ENCODE peak calls at places on chromosomes 16 and 17, in six cellular contexts. Q, D, Y, S, R and I are unnamed samples.

GRCh38 chr17:57451126-57451690 is 194.9 kb downstream of the MSI2 start:
- DNase-seq in S (no peak), D (no peak), R (no peak), Y (no peak), Q (no peak), I (no peak)

GRCh38 chr16:55277536-55277935 is 46.5 kb upstream of the IRX6 start:
- DNase-seq in Y (no peak), S (no peak), Q (no peak), R (no peak), D (no peak), I (no peak)

GRCh38 chr17:57708401-57708800 is 36.7 kb downstream of the CCDC182 start:
- DNase-seq in D (no peak), Y (no peak), Q (no peak), S (no peak), R (no peak), I (no peak)

GRCh38 chr16:72845322-72846020 is 202.5 kb downstream of the ZFHX3 start:
- DNase-seq in Y (no peak), S (no peak), D (no peak), R (no peak), Q (no peak), I (no peak)

GRCh38 chr16:11470676-11471415 is 115.9 kb downstream of the LITAF start:
- DNase-seq in S (no peak), D (peak; percentile 50), R (no peak), Q (no peak), Y (no peak), I (no peak)

GRCh38 chr17:57834146-57834741 is 15.6 kb downstream of the MRPS23 start:
- DNase-seq in S (peak; percentile 46), D (peak; percentile 52), Y (peak; percentile 15), Q (peak; percentile 68), R (no peak), I (no peak)

GRCh38 chr16:50273888-50274770 is 7.8 kb downstream of the ADCY7 start:
- DNase-seq in R (peak; percentile 14), D (no peak), Y (no peak), S (no peak), Q (no peak), I (peak; percentile 88)

GRCh38 chr17:63842173-63842539 is 329 bp downstream of the SMARCD2 start:
- DNase-seq in R (no peak), Q (peak; percentile 46), S (peak; percentile 29), Y (peak; percentile 67), D (no peak), I (no peak)

GRCh38 chr17:57968456-57968855 is 13.2 kb upstream of the CUEDC1 start:
- DNase-seq in Q (no peak), D (no peak), R (no peak), S (no peak), Y (no peak), I (no peak)

GRCh38 chr16:66289051-66289680 is 77.3 kb upstream of the CDH5 start:
- DNase-seq in Y (no peak), S (no peak), R (no peak), Q (no peak), D (no peak), I (no peak)

GRCh38 chr17:17718251-17718650 is 37.0 kb downstream of the RAI1 start:
- DNase-seq in D (no peak), R (no peak), Q (no peak), S (no peak), Y (no peak), I (no peak)

GRCh38 chr16:16048904-16049582 is 99.6 kb downstream of the ABCC1 start:
- DNase-seq in S (no peak), D (no peak), Q (no peak), Y (no peak), R (no peak), I (no peak)

GRCh38 chr17:19369846-19370492 is 7.4 kb upstream of the B9D1 start:
- DNase-seq in Y (no peak), S (no peak), Q (peak; percentile 76), D (no peak), R (no peak), I (no peak)

GRCh38 chr17:68491381-68491849 is 20.8 kb upstream of the PRKAR1A start:
- DNase-seq in Q (no peak), S (no peak), D (no peak), R (peak; percentile 64), Y (no peak), I (no peak)